ENCODE peak calls at places on chromosomes 5 and 9, in eight cellular contexts. One of them, this sample, is unnamed.

GRCh38 chr5:178145965-178146820 is 7.5 kb downstream of the NHP2 start:
- DNase-seq in cardiac muscle cell: peak
- DNase-seq in HCT116: peak
- DNase-seq in IMR-90: peak
- DNase-seq in lower lobe of right lung: peak
- DNase-seq in trophoblast cell: peak
- DNase-seq in uterus: peak
- DNase-seq in tibial artery: no peak
- DNase-seq in this sample: no peak

GRCh38 chr5:172849636-172850453 is 15.8 kb downstream of the ERGIC1 start:
- DNase-seq in cardiac muscle cell: no peak
- DNase-seq in HCT116: no peak
- DNase-seq in IMR-90: no peak
- DNase-seq in lower lobe of right lung: no peak
- DNase-seq in trophoblast cell: no peak
- DNase-seq in uterus: no peak
- DNase-seq in tibial artery: no peak
- DNase-seq in this sample: no peak

GRCh38 chr5:86917117-86917579 is 299.4 kb downstream of the COX7C start:
- DNase-seq in cardiac muscle cell: peak
- DNase-seq in HCT116: no peak
- DNase-seq in IMR-90: peak
- DNase-seq in lower lobe of right lung: no peak
- DNase-seq in trophoblast cell: peak
- DNase-seq in uterus: no peak
- DNase-seq in tibial artery: no peak
- DNase-seq in this sample: no peak

GRCh38 chr5:98774192-98775046 is 956 bp downstream of the RGMB start:
- DNase-seq in cardiac muscle cell: peak
- DNase-seq in HCT116: no peak
- DNase-seq in IMR-90: peak
- DNase-seq in lower lobe of right lung: peak
- DNase-seq in trophoblast cell: peak
- DNase-seq in uterus: peak
- DNase-seq in tibial artery: peak
- DNase-seq in this sample: no peak

GRCh38 chr5:134247411-134247810 is 21.5 kb upstream of the PPP2CA start:
- DNase-seq in cardiac muscle cell: no peak
- DNase-seq in HCT116: peak
- DNase-seq in IMR-90: peak
- DNase-seq in lower lobe of right lung: no peak
- DNase-seq in trophoblast cell: peak
- DNase-seq in uterus: no peak
- DNase-seq in tibial artery: no peak
- DNase-seq in this sample: no peak

GRCh38 chr5:124575731-124576130 is 170.7 kb downstream of the ZNF608 start:
- DNase-seq in cardiac muscle cell: no peak
- DNase-seq in HCT116: no peak
- DNase-seq in IMR-90: no peak
- DNase-seq in lower lobe of right lung: no peak
- DNase-seq in trophoblast cell: no peak
- DNase-seq in uterus: no peak
- DNase-seq in tibial artery: no peak
- DNase-seq in this sample: no peak

GRCh38 chr5:73319036-73319435 is 129.5 kb downstream of the FOXD1 start:
- DNase-seq in cardiac muscle cell: no peak
- DNase-seq in HCT116: no peak
- DNase-seq in IMR-90: peak
- DNase-seq in lower lobe of right lung: no peak
- DNase-seq in trophoblast cell: no peak
- DNase-seq in uterus: no peak
- DNase-seq in tibial artery: no peak
- DNase-seq in this sample: no peak

GRCh38 chr9:130298663-130299279 is 33.2 kb downstream of the HMCN2 start:
- DNase-seq in cardiac muscle cell: peak
- DNase-seq in HCT116: no peak
- DNase-seq in IMR-90: no peak
- DNase-seq in lower lobe of right lung: peak
- DNase-seq in trophoblast cell: no peak
- DNase-seq in uterus: no peak
- DNase-seq in tibial artery: no peak
- DNase-seq in this sample: no peak

GRCh38 chr9:81193362-81194339 is 495.7 kb downstream of the TLE1 start:
- DNase-seq in cardiac muscle cell: no peak
- DNase-seq in HCT116: no peak
- DNase-seq in IMR-90: no peak
- DNase-seq in lower lobe of right lung: no peak
- DNase-seq in trophoblast cell: no peak
- DNase-seq in uterus: no peak
- DNase-seq in tibial artery: no peak
- DNase-seq in this sample: no peak

GRCh38 chr5:94086194-94086593 is 344.8 kb upstream of the POU5F2 start:
- DNase-seq in cardiac muscle cell: no peak
- DNase-seq in HCT116: no peak
- DNase-seq in IMR-90: no peak
- DNase-seq in lower lobe of right lung: no peak
- DNase-seq in trophoblast cell: peak
- DNase-seq in uterus: no peak
- DNase-seq in tibial artery: no peak
- DNase-seq in this sample: no peak

GRCh38 chr5:9149988-9150387 is 395.9 kb downstream of the SEMA5A start:
- DNase-seq in cardiac muscle cell: no peak
- DNase-seq in HCT116: no peak
- DNase-seq in IMR-90: peak
- DNase-seq in lower lobe of right lung: no peak
- DNase-seq in trophoblast cell: peak
- DNase-seq in uterus: no peak
- DNase-seq in tibial artery: no peak
- DNase-seq in this sample: no peak

GRCh38 chr5:142262683-142263082 is 62.1 kb downstream of the SPRY4 start:
- DNase-seq in cardiac muscle cell: no peak
- DNase-seq in HCT116: no peak
- DNase-seq in IMR-90: no peak
- DNase-seq in lower lobe of right lung: no peak
- DNase-seq in trophoblast cell: no peak
- DNase-seq in uterus: no peak
- DNase-seq in tibial artery: no peak
- DNase-seq in this sample: no peak

GRCh38 chr5:78647838-78648358 is 674 bp downstream of the LHFPL2 start:
- DNase-seq in cardiac muscle cell: peak
- DNase-seq in HCT116: no peak
- DNase-seq in IMR-90: peak
- DNase-seq in lower lobe of right lung: peak
- DNase-seq in trophoblast cell: peak
- DNase-seq in uterus: peak
- DNase-seq in tibial artery: peak
- DNase-seq in this sample: peak

GRCh38 chr5:126003309-126003708 is 419.9 kb upstream of the GRAMD2B start:
- DNase-seq in cardiac muscle cell: no peak
- DNase-seq in HCT116: no peak
- DNase-seq in IMR-90: peak
- DNase-seq in lower lobe of right lung: no peak
- DNase-seq in trophoblast cell: no peak
- DNase-seq in uterus: peak
- DNase-seq in tibial artery: peak
- DNase-seq in this sample: no peak

GRCh38 chr9:2628926-2629325 is 7.3 kb downstream of the VLDLR start:
- DNase-seq in cardiac muscle cell: no peak
- DNase-seq in HCT116: no peak
- DNase-seq in IMR-90: no peak
- DNase-seq in lower lobe of right lung: no peak
- DNase-seq in trophoblast cell: no peak
- DNase-seq in uterus: no peak
- DNase-seq in tibial artery: no peak
- DNase-seq in this sample: no peak

GRCh38 chr5:41120600-41120999 is 49.5 kb upstream of the MROH2B start:
- DNase-seq in cardiac muscle cell: no peak
- DNase-seq in HCT116: no peak
- DNase-seq in IMR-90: no peak
- DNase-seq in lower lobe of right lung: no peak
- DNase-seq in trophoblast cell: no peak
- DNase-seq in uterus: no peak
- DNase-seq in tibial artery: no peak
- DNase-seq in this sample: no peak

GRCh38 chr5:3598725-3599282 is 3.2 kb downstream of the IRX1 start:
- DNase-seq in cardiac muscle cell: peak
- DNase-seq in HCT116: no peak
- DNase-seq in IMR-90: no peak
- DNase-seq in lower lobe of right lung: no peak
- DNase-seq in trophoblast cell: no peak
- DNase-seq in uterus: no peak
- DNase-seq in tibial artery: no peak
- DNase-seq in this sample: no peak

DNA sequence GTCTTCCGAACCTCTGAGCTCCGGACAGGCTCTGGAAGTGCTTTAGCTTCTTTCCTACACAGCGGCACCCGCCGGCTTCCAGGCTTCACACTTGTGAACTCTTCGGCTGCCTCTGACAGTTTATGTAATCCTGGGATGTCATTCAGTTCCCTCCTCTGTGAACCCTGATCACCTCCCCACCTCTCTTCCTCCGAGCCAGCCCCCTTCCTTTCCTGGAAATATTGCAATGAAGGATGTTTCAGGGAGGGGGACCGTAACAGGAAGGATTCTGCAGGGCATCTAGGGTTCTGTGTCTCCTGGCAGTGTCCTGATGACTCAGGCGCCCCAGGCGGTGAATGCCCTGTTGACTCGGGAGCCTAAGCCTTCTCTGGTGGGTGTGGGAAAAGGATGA is at the start of gene CD14:
- DNase-seq in cardiac muscle cell: no peak
- DNase-seq in HCT116: no peak
- DNase-seq in IMR-90: no peak
- DNase-seq in lower lobe of right lung: peak
- DNase-seq in trophoblast cell: peak
- DNase-seq in uterus: no peak
- DNase-seq in tibial artery: peak
- DNase-seq in this sample: peak
- H3K27ac ChIP-seq in cardiac muscle cell: no peak
- H3K27ac ChIP-seq in HCT116: no peak
- H3K27ac ChIP-seq in IMR-90: no peak
- H3K27ac ChIP-seq in lower lobe of right lung: peak
- H3K27ac ChIP-seq in trophoblast cell: no peak
- H3K27ac ChIP-seq in uterus: peak
- H3K27ac ChIP-seq in tibial artery: peak
- H3K27ac ChIP-seq in this sample: peak

DNA sequence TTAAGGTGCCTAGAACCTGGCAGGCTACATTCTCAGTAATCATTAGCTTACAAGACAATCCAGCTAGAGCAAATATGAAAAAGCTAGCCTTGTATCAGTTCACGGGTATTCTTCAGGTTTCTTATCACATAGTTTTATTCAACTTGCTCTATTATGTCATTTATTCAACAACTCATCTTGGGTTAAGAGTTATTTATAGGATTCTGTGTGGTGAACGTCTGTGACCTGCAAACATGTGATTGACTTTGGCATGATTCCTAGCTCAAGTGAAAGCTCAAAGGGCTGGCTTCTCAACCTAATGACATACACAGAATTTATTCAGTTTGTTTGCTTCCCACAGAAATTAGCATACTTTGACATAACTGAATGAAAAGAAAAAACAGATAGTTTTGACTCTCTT is 173.1 kb downstream of the PLPPR1 start:
- DNase-seq in cardiac muscle cell: no peak
- DNase-seq in HCT116: no peak
- DNase-seq in IMR-90: no peak
- DNase-seq in lower lobe of right lung: no peak
- DNase-seq in trophoblast cell: no peak
- DNase-seq in uterus: no peak
- DNase-seq in tibial artery: no peak
- DNase-seq in this sample: no peak
- H3K27ac ChIP-seq in cardiac muscle cell: no peak
- H3K27ac ChIP-seq in HCT116: no peak
- H3K27ac ChIP-seq in IMR-90: no peak
- H3K27ac ChIP-seq in lower lobe of right lung: no peak
- H3K27ac ChIP-seq in trophoblast cell: no peak
- H3K27ac ChIP-seq in uterus: no peak
- H3K27ac ChIP-seq in tibial artery: no peak
- H3K27ac ChIP-seq in this sample: no peak

DNA sequence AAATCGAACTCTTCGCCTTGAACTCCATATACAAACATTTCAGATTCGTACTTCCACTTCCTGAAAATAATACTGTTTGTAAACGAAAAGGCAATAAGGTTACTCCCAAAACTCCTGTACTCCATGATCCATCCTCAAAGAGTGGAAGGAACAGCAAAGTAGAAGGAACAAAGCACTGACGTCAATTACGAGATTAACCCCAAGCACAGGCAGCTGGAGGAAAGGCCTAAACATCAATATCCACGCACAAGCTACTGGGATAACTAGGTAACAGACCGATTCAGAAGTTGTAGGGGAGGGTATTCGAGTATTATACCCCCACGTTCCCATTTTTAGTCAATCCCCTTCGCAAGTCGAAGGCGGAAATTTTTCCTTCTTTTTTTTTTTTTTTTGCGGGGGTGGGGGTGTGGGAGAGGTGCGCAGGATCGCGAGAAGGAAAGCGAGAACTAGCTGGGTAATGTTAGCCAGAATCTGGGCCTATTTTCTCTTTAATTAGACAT is 955 bp downstream of the AFF4 start:
- DNase-seq in cardiac muscle cell: peak
- DNase-seq in HCT116: peak
- DNase-seq in IMR-90: peak
- DNase-seq in lower lobe of right lung: no peak
- DNase-seq in trophoblast cell: peak
- DNase-seq in uterus: peak
- DNase-seq in tibial artery: no peak
- DNase-seq in this sample: no peak
- H3K27ac ChIP-seq in cardiac muscle cell: peak
- H3K27ac ChIP-seq in HCT116: peak
- H3K27ac ChIP-seq in IMR-90: peak
- H3K27ac ChIP-seq in lower lobe of right lung: peak
- H3K27ac ChIP-seq in trophoblast cell: peak
- H3K27ac ChIP-seq in uterus: peak
- H3K27ac ChIP-seq in tibial artery: peak
- H3K27ac ChIP-seq in this sample: peak

GRCh38 chr5:131382407-131383395 is 118.8 kb downstream of the CDC42SE2 start:
- DNase-seq in cardiac muscle cell: peak
- DNase-seq in HCT116: peak
- DNase-seq in IMR-90: peak
- DNase-seq in lower lobe of right lung: no peak
- DNase-seq in trophoblast cell: peak
- DNase-seq in uterus: no peak
- DNase-seq in tibial artery: no peak
- DNase-seq in this sample: no peak

GRCh38 chr5:131379071-131379538 is 115.3 kb downstream of the CDC42SE2 start:
- DNase-seq in cardiac muscle cell: no peak
- DNase-seq in HCT116: no peak
- DNase-seq in IMR-90: peak
- DNase-seq in lower lobe of right lung: no peak
- DNase-seq in trophoblast cell: no peak
- DNase-seq in uterus: no peak
- DNase-seq in tibial artery: no peak
- DNase-seq in this sample: no peak

GRCh38 chr5:131379723-131380122 is 115.9 kb downstream of the CDC42SE2 start:
- DNase-seq in cardiac muscle cell: no peak
- DNase-seq in HCT116: no peak
- DNase-seq in IMR-90: peak
- DNase-seq in lower lobe of right lung: no peak
- DNase-seq in trophoblast cell: peak
- DNase-seq in uterus: no peak
- DNase-seq in tibial artery: no peak
- DNase-seq in this sample: no peak

GRCh38 chr5:131381792-131382191 is 117.9 kb downstream of the CDC42SE2 start:
- DNase-seq in cardiac muscle cell: no peak
- DNase-seq in HCT116: no peak
- DNase-seq in IMR-90: no peak
- DNase-seq in lower lobe of right lung: no peak
- DNase-seq in trophoblast cell: no peak
- DNase-seq in uterus: no peak
- DNase-seq in tibial artery: no peak
- DNase-seq in this sample: no peak

GRCh38 chr5:131381011-131381410 is 117.2 kb downstream of the CDC42SE2 start:
- DNase-seq in cardiac muscle cell: no peak
- DNase-seq in HCT116: no peak
- DNase-seq in IMR-90: peak
- DNase-seq in lower lobe of right lung: no peak
- DNase-seq in trophoblast cell: peak
- DNase-seq in uterus: no peak
- DNase-seq in tibial artery: no peak
- DNase-seq in this sample: no peak
- H3K27ac ChIP-seq in cardiac muscle cell: no peak
- H3K27ac ChIP-seq in HCT116: no peak
- H3K27ac ChIP-seq in IMR-90: peak
- H3K27ac ChIP-seq in lower lobe of right lung: no peak
- H3K27ac ChIP-seq in trophoblast cell: no peak
- H3K27ac ChIP-seq in uterus: no peak
- H3K27ac ChIP-seq in tibial artery: no peak
- H3K27ac ChIP-seq in this sample: no peak